ENCODE peak calls at places on chromosome 19, in six cellular contexts. L is hypothalamus, P is AG08396, B is KG1, X is brain microvascular endothelial cell, C is H54. W is an unnamed sample.

GRCh38 chr19:18379803-18380747 is 5.9 kb upstream of the GDF15 start:
- DNase-seq in L (no peak), P (peak; percentile 88), B (no peak), X (peak; percentile 43), C (peak; percentile 81), W (no peak)

GRCh38 chr19:54149021-54149812 is 10.3 kb downstream of the LENG1 start:
- DNase-seq in L (no peak), P (no peak), B (no peak), X (no peak), C (no peak), W (no peak)

GRCh38 chr19:33689138-33689746 is 67.5 kb downstream of the CHST8 start:
- DNase-seq in L (no peak), P (no peak), B (no peak), X (no peak), C (no peak), W (no peak)

GRCh38 chr19:53365899-53366493 is 491 bp downstream of the ZNF525 start:
- DNase-seq in L (no peak), P (peak; percentile 22), B (no peak), X (peak; percentile 27), C (no peak), W (peak; percentile 49)

GRCh38 chr19:28633223-28634030 is 579.5 kb downstream of the UQCRFS1 start:
- DNase-seq in L (no peak), P (peak; percentile 16), B (peak; percentile 17), X (peak; percentile 20), C (peak; percentile 42), W (peak; percentile 8)

GRCh38 chr19:52190679-52191293 is 934 bp downstream of the PPP2R1A start:
- DNase-seq in L (no peak), P (peak; percentile 7), B (no peak), X (peak; percentile 10), C (no peak), W (no peak)

GRCh38 chr19:46890423-46891170 is 29.8 kb downstream of the ARHGAP35 start:
- DNase-seq in L (no peak), P (peak; percentile 75), B (no peak), X (peak; percentile 64), C (no peak), W (no peak)

GRCh38 chr19:44003461-44004134 is 841 bp downstream of the ZNF230 start:
- DNase-seq in L (no peak), P (peak; percentile 7), B (peak; percentile 32), X (no peak), C (peak; percentile 12), W (no peak)